ENCODE peak calls at places on chromosome 10, in seven cellular contexts. W is neuronal stem cell, F is IMR-90, L is H1, E is mesendoderm, B is H9, A is mesenchymal stem cell. D is an unnamed sample.

GRCh38 chr10:107741976-107742375 is 577.5 kb upstream of the SORCS1 start:
- DNase-seq in F (no peak), E (no peak), B (no peak), W (no peak), L (no peak), A (no peak), D (no peak)

GRCh38 chr10:81414038-81414437 is 461.0 kb upstream of the NRG3 start:
- DNase-seq in B (peak), F (no peak), L (peak), E (peak), W (no peak), A (peak), D (no peak)

GRCh38 chr10:70106958-70107791 is 25.4 kb downstream of the AIFM2 start:
- DNase-seq in L (peak), F (no peak), A (no peak), E (peak), B (peak), W (peak), D (peak)

GRCh38 chr10:32946108-32946507 is 11.9 kb downstream of the ITGB1 start:
- DNase-seq in L (no peak), W (no peak), E (no peak), F (no peak), A (no peak), B (no peak), D (no peak)

GRCh38 chr10:80488539-80489066 is 34.5 kb downstream of the TSPAN14 start:
- DNase-seq in E (no peak), A (no peak), L (no peak), B (no peak), W (no peak), F (no peak), D (no peak)

GRCh38 chr10:14478639-14479038 is 147.9 kb upstream of the FRMD4A start:
- DNase-seq in W (peak), F (peak), A (peak), B (peak), L (peak), E (peak), D (peak)

GRCh38 chr10:109765838-109766237 is 157.5 kb downstream of the XPNPEP1 start:
- DNase-seq in F (no peak), L (no peak), W (no peak), A (no peak), E (no peak), B (no peak), D (no peak)

GRCh38 chr10:72146559-72147323 is 58.4 kb upstream of the SPOCK2 start:
- DNase-seq in L (no peak), A (no peak), F (no peak), E (no peak), B (no peak), W (no peak), D (no peak)

GRCh38 chr10:74047871-74048270 is 50.0 kb downstream of the VCL start:
- DNase-seq in E (no peak), A (peak), F (peak), B (no peak), L (no peak), W (no peak), D (no peak)

GRCh38 chr10:68212721-68213352 is 19.1 kb downstream of the ATOH7 start:
- DNase-seq in A (peak), W (no peak), L (no peak), E (peak), B (no peak), F (peak), D (no peak)

GRCh38 chr10:92829042-92829785 is 19.1 kb upstream of the EXOC6 start:
- DNase-seq in B (no peak), L (no peak), F (no peak), W (no peak), A (no peak), E (peak), D (no peak)

GRCh38 chr10:77001186-77001585 is 636.4 kb downstream of the KCNMA1 start:
- DNase-seq in F (no peak), W (no peak), A (no peak), E (no peak), L (no peak), B (no peak), D (no peak)

GRCh38 chr10:48531486-48531885 is 73.4 kb downstream of the ARHGAP22 start:
- DNase-seq in E (no peak), A (no peak), L (no peak), B (peak), W (no peak), F (no peak), D (no peak)

GRCh38 chr10:61000769-61001730 is 57.1 kb upstream of the RHOBTB1 start:
- DNase-seq in A (peak), W (peak), B (peak), F (peak), E (peak), L (no peak), D (peak)

GRCh38 chr10:24305551-24306506 is 96.9 kb downstream of the KIAA1217 start:
- DNase-seq in L (no peak), A (no peak), E (no peak), B (no peak), W (no peak), F (peak), D (no peak)

GRCh38 chr10:5891009-5891408 is 966 bp downstream of the FBH1 start:
- DNase-seq in A (peak), W (no peak), B (no peak), E (no peak), F (no peak), L (no peak), D (no peak)

GRCh38 chr10:58237014-58237830 is 30.5 kb downstream of the IPMK start:
- DNase-seq in F (peak), W (no peak), A (peak), B (no peak), L (no peak), E (peak), D (peak)

GRCh38 chr10:62380002-62380401 is 5.8 kb downstream of the ZNF365 start:
- DNase-seq in E (peak), F (peak), A (peak), B (no peak), W (no peak), L (no peak), D (no peak)

GRCh38 chr10:62239994-62240393 is 28.6 kb downstream of the RTKN2 start:
- DNase-seq in L (no peak), E (no peak), W (no peak), B (no peak), F (no peak), A (no peak), D (no peak)

GRCh38 chr10:73614711-73615110 is 23.6 kb upstream of the USP54 start:
- DNase-seq in A (no peak), B (no peak), W (no peak), L (no peak), E (no peak), F (no peak), D (no peak)

GRCh38 chr10:267705-268104 is 132.4 kb downstream of the ZMYND11 start:
- DNase-seq in W (no peak), B (no peak), L (no peak), E (no peak), F (no peak), A (no peak), D (no peak)

GRCh38 chr10:77482072-77482471 is 155.5 kb downstream of the KCNMA1 start:
- DNase-seq in W (no peak), B (no peak), A (no peak), E (no peak), L (no peak), F (no peak), D (no peak)

GRCh38 chr10:71878327-71879034 is 27.4 kb upstream of the PSAP start:
- DNase-seq in A (no peak), E (peak), L (no peak), F (no peak), B (peak), W (no peak), D (peak)

GRCh38 chr10:79938728-79939380 is 10.1 kb downstream of the SFTPD start:
- DNase-seq in E (no peak), W (no peak), A (no peak), F (no peak), L (no peak), B (peak), D (peak)

GRCh38 chr10:119235381-119235780 is 28.0 kb downstream of the GRK5 start:
- DNase-seq in E (no peak), F (peak), W (no peak), L (no peak), B (no peak), A (no peak), D (no peak)

GRCh38 chr10:110717830-110718595 is 73.9 kb downstream of the RBM20 start:
- DNase-seq in L (no peak), B (no peak), A (no peak), E (no peak), W (no peak), F (no peak), D (no peak)

GRCh38 chr10:94105226-94105625 is 111.5 kb downstream of the PLCE1 start:
- DNase-seq in A (no peak), W (no peak), L (no peak), B (no peak), E (peak), F (no peak), D (no peak)

GRCh38 chr10:83764681-83765080 is 374.6 kb upstream of the GHITM start:
- DNase-seq in A (peak), F (no peak), B (no peak), L (no peak), E (peak), W (no peak), D (no peak)

GRCh38 chr10:78688945-78689935 is 379.5 kb upstream of the ZMIZ1 start:
- DNase-seq in F (no peak), E (peak), W (no peak), B (no peak), A (no peak), L (no peak), D (no peak)

GRCh38 chr10:61628199-61628874 is 34.4 kb upstream of the CABCOCO1 start:
- DNase-seq in F (peak), B (no peak), W (no peak), L (no peak), A (peak), E (no peak), D (peak)

GRCh38 chr10:116990276-116990800 is 14.6 kb downstream of the SHTN1 start:
- DNase-seq in A (no peak), W (no peak), L (no peak), B (no peak), E (no peak), F (no peak), D (peak)

GRCh38 chr10:14904316-14904732 is 25.7 kb downstream of the SUV39H2 start:
- DNase-seq in F (peak), L (no peak), E (peak), W (no peak), A (peak), B (no peak), D (peak)

GRCh38 chr10:70367195-70367796 is 15.1 kb downstream of the LRRC20 start:
- DNase-seq in W (no peak), L (no peak), E (no peak), A (peak), B (no peak), F (peak), D (no peak)

GRCh38 chr10:84818956-84819355 is 490.6 kb downstream of the CCSER2 start:
- DNase-seq in B (no peak), L (no peak), W (no peak), F (no peak), E (no peak), A (no peak), D (no peak)

GRCh38 chr10:28300027-28300426 is 2.8 kb downstream of the MPP7 start:
- DNase-seq in F (no peak), E (no peak), B (no peak), A (no peak), W (no peak), L (no peak), D (peak)

GRCh38 chr10:42827201-42827600 is 44.6 kb downstream of the BMS1 start:
- DNase-seq in L (no peak), A (no peak), F (no peak), B (peak), E (peak), W (peak), D (no peak)

GRCh38 chr10:11906714-11907113 is 83.6 kb downstream of the PROSER2 start:
- DNase-seq in B (no peak), L (no peak), W (no peak), A (no peak), E (no peak), F (no peak), D (no peak)

GRCh38 chr10:71483871-71484270 is 87.2 kb downstream of the CDH23 start:
- DNase-seq in A (no peak), B (no peak), E (no peak), L (no peak), F (no peak), W (no peak), D (no peak)

GRCh38 chr10:55212051-55212450 is 411.0 kb upstream of the PCDH15 start:
- DNase-seq in A (no peak), B (no peak), E (no peak), L (no peak), W (no peak), F (no peak), D (no peak)

GRCh38 chr10:23173549-23174074 is 18.5 kb upstream of the PTF1A start:
- DNase-seq in F (no peak), E (no peak), L (no peak), W (no peak), A (no peak), B (no peak), D (no peak)

GRCh38 chr10:12974845-12975199 is 26.7 kb downstream of the CCDC3 start:
- DNase-seq in L (no peak), W (no peak), A (no peak), F (no peak), B (no peak), E (no peak), D (no peak)
- H2BK5ac ChIP-seq in L (no peak), W (no peak), A (no peak), F (no peak), B (no peak), E (no peak), D (no peak)

DNA sequence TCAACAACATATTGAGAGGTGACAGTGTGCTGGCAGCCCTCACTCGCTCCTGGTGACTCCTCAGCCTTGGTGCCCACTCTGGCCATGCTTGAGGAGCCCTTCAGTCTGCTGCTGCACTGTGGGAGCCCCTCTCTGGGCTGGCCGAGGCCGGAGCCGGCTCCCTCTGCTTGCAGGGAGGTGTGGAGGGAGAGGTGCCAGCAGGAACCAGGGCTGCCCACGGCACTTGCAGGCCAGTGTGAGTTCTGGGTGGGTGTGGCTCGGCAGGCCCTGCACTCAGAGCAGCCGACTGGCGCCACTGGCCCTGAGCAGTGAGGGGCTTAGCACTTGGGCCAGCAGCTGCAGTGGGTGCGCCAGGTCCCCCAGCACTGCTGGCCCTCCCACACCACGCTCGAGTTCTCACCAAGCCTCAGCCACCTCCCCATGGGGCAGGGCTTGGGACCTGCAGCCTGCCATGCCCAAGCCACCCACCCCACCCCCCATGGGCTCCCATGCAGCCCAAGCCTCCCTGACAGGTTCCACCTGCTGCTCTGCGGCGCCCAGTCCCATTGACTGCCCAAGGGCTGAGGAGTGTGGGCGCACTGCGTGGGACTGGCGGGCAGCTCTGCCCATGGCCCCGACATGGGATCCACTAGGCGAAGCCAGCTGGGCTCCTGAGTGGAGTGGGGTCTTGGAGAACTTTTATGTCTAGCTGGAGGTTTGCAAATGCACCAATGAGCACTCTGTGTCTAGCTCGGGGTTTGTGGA is 377.1 kb upstream of the ANKRD30A start:
- DNase-seq in A (no peak), E (no peak), F (no peak), W (no peak), B (no peak), L (no peak), D (no peak)
- H2BK5ac ChIP-seq in A (no peak), E (no peak), F (no peak), W (no peak), B (no peak), L (no peak), D (no peak)

GRCh38 chr10:100709655-100710054 is 35.7 kb upstream of the PAX2 start:
- DNase-seq in W (no peak), F (no peak), E (no peak), B (no peak), L (no peak), A (no peak), D (no peak)

GRCh38 chr10:100707261-100707848 is 38.0 kb upstream of the PAX2 start:
- DNase-seq in L (no peak), A (no peak), W (no peak), F (no peak), B (no peak), E (no peak), D (no peak)

GRCh38 chr10:100710151-100710871 is 35.1 kb upstream of the PAX2 start:
- DNase-seq in A (no peak), L (no peak), W (no peak), F (no peak), B (no peak), E (peak), D (peak)

GRCh38 chr10:100709146-100709545 is 36.2 kb upstream of the PAX2 start:
- DNase-seq in E (no peak), B (no peak), F (no peak), L (no peak), A (no peak), W (no peak), D (no peak)

DNA sequence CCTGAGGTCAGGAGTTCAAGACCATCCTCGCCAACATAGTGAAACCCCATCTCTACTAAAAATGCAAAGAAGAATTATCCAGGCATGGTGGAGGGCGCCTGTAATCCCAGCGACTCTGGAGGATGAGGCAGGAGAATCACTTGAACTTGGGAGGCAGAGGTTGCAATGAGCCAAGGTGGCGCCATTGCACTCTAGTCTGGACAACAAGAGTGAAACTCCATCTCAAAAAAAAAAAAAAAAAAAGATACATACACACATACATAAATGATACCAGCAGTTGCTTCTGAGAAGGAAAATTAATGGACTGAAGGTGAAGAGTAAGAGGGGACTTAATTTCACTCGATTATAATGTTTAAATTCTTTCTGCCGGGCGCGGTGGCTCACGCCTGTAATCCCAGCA is 40.2 kb upstream of the PAX2 start:
- DNase-seq in L (no peak), B (no peak), E (no peak), F (no peak), A (no peak), W (no peak), D (no peak)
- H2BK5ac ChIP-seq in L (no peak), B (no peak), E (no peak), F (no peak), A (no peak), W (no peak), D (no peak)

GRCh38 chr10:112250555-112250954 is 32.6 kb upstream of the TECTB start:
- DNase-seq in B (no peak), E (no peak), L (no peak), F (peak), A (peak), W (no peak), D (no peak)
- H2BK5ac ChIP-seq in B (no peak), E (no peak), L (no peak), F (no peak), A (no peak), W (no peak), D (no peak)

DNA sequence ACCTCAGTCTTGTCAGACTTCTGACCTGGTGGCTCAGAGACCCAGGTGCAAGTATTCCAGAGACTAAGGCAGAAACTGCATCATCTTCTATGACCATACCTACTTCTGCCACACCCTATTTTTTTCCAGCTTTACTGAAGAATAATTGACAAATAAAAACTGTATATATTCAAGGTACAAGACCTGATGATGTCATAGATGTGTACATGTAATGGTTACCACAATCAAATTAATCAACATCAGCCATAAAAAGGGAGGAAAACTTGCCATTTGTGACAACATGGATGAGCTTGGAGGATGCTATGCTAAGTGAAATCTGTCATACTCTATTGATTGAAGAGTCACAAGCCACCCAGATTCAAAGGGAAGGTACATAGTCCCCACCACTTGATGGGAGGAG is 815.6 kb downstream of the SORCS1 start:
- DNase-seq in A (no peak), L (no peak), E (no peak), W (no peak), F (no peak), B (no peak), D (no peak)
- H2BK5ac ChIP-seq in A (no peak), L (no peak), E (no peak), W (no peak), F (no peak), B (no peak), D (no peak)

DNA sequence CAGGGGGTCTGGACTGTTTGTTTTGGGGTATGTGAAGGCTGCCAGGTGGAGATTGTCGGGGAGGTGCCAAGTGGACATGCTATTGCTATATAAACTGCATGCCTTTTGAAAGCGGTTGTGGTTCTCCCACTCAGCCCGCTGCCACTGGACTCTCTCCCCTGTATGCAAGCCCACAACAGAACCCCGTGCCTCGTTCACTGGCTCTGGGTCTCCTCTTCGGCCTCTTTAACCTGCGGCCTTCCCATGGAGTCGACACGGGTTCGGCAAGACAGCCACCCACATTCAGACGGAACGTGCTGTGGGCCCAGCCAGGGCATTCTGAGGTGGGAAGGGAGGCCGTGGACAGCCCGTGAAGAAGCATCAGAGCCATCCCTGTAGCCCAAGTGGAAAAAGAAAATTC is 50.3 kb downstream of the SVIL start:
- DNase-seq in F (no peak), W (no peak), L (no peak), B (no peak), E (no peak), A (no peak), D (no peak)
- H2BK5ac ChIP-seq in F (no peak), W (no peak), L (no peak), B (no peak), E (no peak), A (no peak), D (no peak)

DNA sequence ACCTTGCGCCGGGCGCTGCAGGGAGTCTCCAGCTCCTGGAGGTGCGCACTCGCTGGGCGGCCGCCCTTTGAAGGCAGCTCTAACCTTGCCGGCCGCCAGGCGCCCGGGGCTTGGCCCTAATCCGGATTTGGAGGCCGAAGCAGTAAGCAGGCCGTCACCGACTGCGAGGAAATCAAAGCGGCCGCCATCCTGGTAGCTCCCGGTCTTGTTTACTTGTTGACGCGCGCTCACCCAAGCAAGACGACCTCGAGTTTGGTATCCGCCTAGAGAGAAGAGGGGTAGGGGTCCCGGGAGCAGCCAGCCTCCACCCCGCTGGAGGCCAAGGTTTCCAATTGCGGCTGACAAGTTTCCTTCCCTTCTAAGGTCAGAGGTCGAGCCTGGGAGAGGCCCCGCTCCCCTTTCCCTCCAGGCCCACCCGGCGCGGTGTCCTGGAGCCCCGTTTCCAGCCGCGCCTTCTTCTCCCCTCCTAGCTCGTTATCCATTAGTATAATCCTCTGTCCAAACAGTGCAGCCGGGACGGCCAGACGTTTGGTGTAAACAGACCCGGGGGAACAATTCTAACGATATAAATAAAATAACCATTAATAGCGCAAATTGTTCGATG is 11.2 kb upstream of the NKX2-3 start:
- DNase-seq in B (peak), F (no peak), L (no peak), E (peak), W (no peak), A (peak), D (peak)
- H2BK5ac ChIP-seq in B (no peak), F (no peak), L (no peak), E (no peak), W (no peak), A (no peak), D (peak)

D was measured in trophoblast cell.